ENCODE peak calls at places on chromosome 12, in four cellular contexts. G, T, F and Y are unnamed samples.

GRCh38 chr12:103665971-103666370 is 78.9 kb downstream of the STAB2 start:
- DNase-seq in T (no peak), G (no peak), F (no peak), Y (no peak)

GRCh38 chr12:98446716-98447115 is 68.7 kb upstream of the TMPO start:
- DNase-seq in G (no peak), T (no peak), F (no peak), Y (no peak)

GRCh38 chr12:104218935-104219334 is 3.4 kb downstream of the TXNRD1 start:
- DNase-seq in T (no peak), G (no peak), F (no peak), Y (no peak)

GRCh38 chr12:83691730-83692129 is 1005.0 kb downstream of the TMTC2 start:
- DNase-seq in F (no peak), T (no peak), G (no peak), Y (no peak)

GRCh38 chr12:22672951-22673350 is 48.0 kb downstream of the ETNK1 start:
- DNase-seq in G (no peak), T (no peak), F (no peak), Y (no peak)

GRCh38 chr12:100359822-100360221 is 2.9 kb downstream of the SLC17A8 start:
- DNase-seq in T (no peak), F (no peak), G (no peak), Y (no peak)

GRCh38 chr12:109833307-109834189 is at the start of gene TRPV4:
- DNase-seq in F (no peak), G (no peak), T (peak), Y (no peak)

GRCh38 chr12:18320036-18320617 is 58.8 kb downstream of the PIK3C2G start:
- DNase-seq in G (no peak), T (peak), F (no peak), Y (no peak)